ENCODE peak calls at places on chromosomes 2 and 18, in ten cellular contexts. N, R, H, D, S, U, W, A, X and K are unnamed samples.

GRCh38 chr2:60925994-60926750 is 44.8 kb downstream of the REL start:
- DNase-seq in N (peak; percentile 17), R (no peak), H (no peak), D (no peak), S (no peak), U (no peak), W (no peak), A (no peak), X (no peak), K (no peak)

GRCh38 chr18:24600076-24600654 is 139.7 kb downstream of the HRH4 start:
- DNase-seq in N (peak; percentile 52), R (peak; percentile 48), H (peak; percentile 25), D (no peak), S (no peak), U (peak; percentile 76), W (no peak), A (no peak), X (no peak), K (peak; percentile 67)

GRCh38 chr18:49707594-49707993 is 105.7 kb downstream of the ACAA2 start:
- DNase-seq in N (no peak), R (no peak), H (no peak), D (no peak), S (no peak), U (no peak), W (no peak), A (no peak), X (no peak), K (no peak)

GRCh38 chr18:26803643-26804042 is 61.9 kb downstream of the AQP4 start:
- DNase-seq in N (no peak), R (peak; percentile 26), H (no peak), D (no peak), S (no peak), U (no peak), W (no peak), A (no peak), X (no peak), K (peak; percentile 10)

GRCh38 chr2:54504866-54505265 is 48.7 kb downstream of the SPTBN1 start:
- DNase-seq in N (peak; percentile 81), R (no peak), H (no peak), D (no peak), S (no peak), U (no peak), W (no peak), A (no peak), X (no peak), K (no peak)

GRCh38 chr18:848062-848795 is 36.2 kb upstream of the YES1 start:
- DNase-seq in N (no peak), R (no peak), H (no peak), D (no peak), S (no peak), U (no peak), W (no peak), A (no peak), X (no peak), K (no peak)

GRCh38 chr2:168231609-168232241 is 15.7 kb downstream of the STK39 start:
- DNase-seq in N (no peak), R (no peak), H (no peak), D (no peak), S (no peak), U (peak; percentile 75), W (no peak), A (peak; percentile 74), X (no peak), K (no peak)

GRCh38 chr2:88599527-88599926 is 27.7 kb downstream of the EIF2AK3 start:
- DNase-seq in N (no peak), R (no peak), H (no peak), D (no peak), S (no peak), U (no peak), W (no peak), A (no peak), X (no peak), K (no peak)